ENCODE peak calls at places on chromosomes 3 and 15, in nine cellular contexts. U is RWPE1; L is GM23248; Z is activated CD8-positive, alpha-beta T cell treated with anti-CD3 and anti-CD28 coated beads, Interleukin-2, amount 10 ng/mL, durations not matched to agents 7 days and 5 days; P is NCI-H2171 treated with DMSO at 0.1 percent for 48 hours; Y is Daoy; G is NCI-H1092; M is endothelial cell; B is gastrocnemius medialis. W is an unnamed sample.

GRCh38 chr15:68479870-68480269 is 47.9 kb upstream of the ITGA11 start:
- DNase-seq in U (no peak), L (peak; percentile 83), Z (no peak), P (no peak), Y (no peak), G (no peak), M (no peak), B (no peak), W (no peak)

GRCh38 chr15:41575282-41575681 is 16.3 kb downstream of the TYRO3 start:
- DNase-seq in U (no peak), L (no peak), Z (no peak), P (no peak), Y (no peak), G (no peak), M (no peak), B (no peak), W (no peak)

GRCh38 chr3:178513539-178514410 is 22.5 kb upstream of the KCNMB2 start:
- DNase-seq in U (no peak), L (peak; percentile 48), Z (no peak), P (peak; percentile 94), Y (no peak), G (no peak), M (no peak), B (no peak), W (no peak)

GRCh38 chr15:76340198-76340801 is 3.7 kb downstream of the ISL2 start:
- DNase-seq in U (no peak), L (peak; percentile 62), Z (no peak), P (peak; percentile 50), Y (no peak), G (peak; percentile 7), M (no peak), B (no peak), W (no peak)

GRCh38 chr3:164476631-164477030 is 601.7 kb downstream of the SI start:
- DNase-seq in U (no peak), L (no peak), Z (no peak), P (no peak), Y (no peak), G (no peak), M (no peak), B (no peak), W (no peak)

GRCh38 chr15:97009036-97009555 is 678.6 kb downstream of the NR2F2 start:
- DNase-seq in U (no peak), L (no peak), Z (no peak), P (no peak), Y (peak; percentile 92), G (no peak), M (no peak), B (no peak), W (peak; percentile 76)

GRCh38 chr3:65953881-65954733 is 84.6 kb downstream of the MAGI1 start:
- DNase-seq in U (no peak), L (no peak), Z (no peak), P (no peak), Y (peak; percentile 26), G (no peak), M (no peak), B (no peak), W (peak; percentile 61)

GRCh38 chr15:25863067-25863967 is at the start of gene ATP10A:
- DNase-seq in U (no peak), L (peak; percentile 85), Z (peak; percentile 69), P (no peak), Y (peak; percentile 58), G (no peak), M (peak; percentile 27), B (no peak), W (no peak)

GRCh38 chr3:49339947-49340800 is at the start of gene USP4:
- DNase-seq in U (peak; percentile 69), L (peak; percentile 95), Z (peak; percentile 95), P (peak; percentile 77), Y (peak; percentile 91), G (peak; percentile 84), M (peak; percentile 81), B (peak; percentile 83), W (peak; percentile 80)

GRCh38 chr15:72599855-72600464 is 54.5 kb upstream of the GOLGA6B start:
- DNase-seq in U (peak; percentile 56), L (peak; percentile 65), Z (peak; percentile 52), P (peak; percentile 53), Y (peak; percentile 41), G (peak; percentile 3), M (peak; percentile 62), B (no peak), W (peak; percentile 60)

GRCh38 chr3:170469151-170470062 is 50.7 kb downstream of the CLDN11 start:
- DNase-seq in U (no peak), L (peak; percentile 65), Z (no peak), P (peak; percentile 47), Y (peak; percentile 60), G (peak; percentile 44), M (no peak), B (no peak), W (peak; percentile 62)